ENCODE peak calls at places on chromosomes 2 and 18, in six cellular contexts. L is PC-9, W is choroid plexus epithelial cell, G is epithelial cell of esophagus, E is fibroblast of villous mesenchyme, S is coronary artery. U is an unnamed sample.
A peak's percentile ranks its signal among the peaks of the same experiment; 100 is the strongest.

GRCh38 chr2:212392048-212392447 is 146.6 kb downstream of the ERBB4 start:
- DNase-seq in S (no peak), W (no peak), G (peak; percentile 70), L (no peak), E (no peak), U (no peak)

GRCh38 chr2:222424281-222424728 is at the start of gene SGPP2:
- DNase-seq in S (no peak), L (peak; percentile 64), G (peak; percentile 24), W (no peak), E (no peak), U (no peak)

GRCh38 chr2:222468338-222468737 is 44.0 kb downstream of the SGPP2 start:
- DNase-seq in G (no peak), L (peak; percentile 14), E (no peak), S (no peak), W (peak; percentile 15), U (no peak)

GRCh38 chr2:881204-881918 is 69.3 kb upstream of the SNTG2 start:
- DNase-seq in W (no peak), S (peak; percentile 66), E (no peak), L (no peak), G (no peak), U (peak; percentile 76)

GRCh38 chr18:34084635-34085034 is 140.1 kb downstream of the NOL4 start:
- DNase-seq in L (no peak), E (no peak), G (no peak), S (no peak), W (no peak), U (no peak)

GRCh38 chr2:9738718-9739496 is 104.4 kb upstream of the TAF1B start:
- DNase-seq in L (no peak), E (peak; percentile 74), S (no peak), G (no peak), W (no peak), U (no peak)

GRCh38 chr2:29272311-29272710 is 157.1 kb downstream of the CLIP4 start:
- DNase-seq in L (no peak), E (no peak), S (peak; percentile 33), G (peak; percentile 20), W (no peak), U (no peak)

GRCh38 chr2:10757814-10758286 is 36.4 kb downstream of the ATP6V1C2 start:
- DNase-seq in G (no peak), L (no peak), W (no peak), E (no peak), S (no peak), U (no peak)

GRCh38 chr2:235499306-235499812 is 5.5 kb downstream of the AGAP1 start:
- DNase-seq in S (no peak), E (no peak), W (no peak), G (no peak), L (no peak), U (no peak)

GRCh38 chr2:42928692-42929576 is 136.6 kb upstream of the HAAO start:
- DNase-seq in W (peak; percentile 68), E (peak; percentile 61), G (peak; percentile 37), S (no peak), L (no peak), U (no peak)

GRCh38 chr2:25976884-25977741 is 5.2 kb downstream of the KIF3C start:
- DNase-seq in W (peak; percentile 26), L (peak; percentile 52), G (peak; percentile 61), E (no peak), S (no peak), U (no peak)

GRCh38 chr18:79399275-79400081 is 3.7 kb downstream of the NFATC1 start:
- DNase-seq in L (no peak), E (no peak), W (no peak), S (no peak), G (no peak), U (no peak)

GRCh38 chr2:74007120-74007519 is 22.4 kb downstream of the TET3 start:
- DNase-seq in S (peak; percentile 12), W (peak; percentile 41), G (no peak), E (no peak), L (no peak), U (no peak)

GRCh38 chr2:240935101-240935876 is 29.2 kb downstream of the CROCC2 start:
- DNase-seq in L (no peak), G (no peak), E (no peak), S (peak; percentile 64), W (no peak), U (peak; percentile 83)

GRCh38 chr2:175228179-175228578 is 46.7 kb upstream of the ATP5MC3 start:
- DNase-seq in G (no peak), W (no peak), L (no peak), E (no peak), S (no peak), U (no peak)

GRCh38 chr2:174777334-174777733 is 13.1 kb upstream of the CHRNA1 start:
- DNase-seq in W (no peak), E (peak; percentile 67), S (no peak), L (no peak), G (no peak), U (no peak)

DNA sequence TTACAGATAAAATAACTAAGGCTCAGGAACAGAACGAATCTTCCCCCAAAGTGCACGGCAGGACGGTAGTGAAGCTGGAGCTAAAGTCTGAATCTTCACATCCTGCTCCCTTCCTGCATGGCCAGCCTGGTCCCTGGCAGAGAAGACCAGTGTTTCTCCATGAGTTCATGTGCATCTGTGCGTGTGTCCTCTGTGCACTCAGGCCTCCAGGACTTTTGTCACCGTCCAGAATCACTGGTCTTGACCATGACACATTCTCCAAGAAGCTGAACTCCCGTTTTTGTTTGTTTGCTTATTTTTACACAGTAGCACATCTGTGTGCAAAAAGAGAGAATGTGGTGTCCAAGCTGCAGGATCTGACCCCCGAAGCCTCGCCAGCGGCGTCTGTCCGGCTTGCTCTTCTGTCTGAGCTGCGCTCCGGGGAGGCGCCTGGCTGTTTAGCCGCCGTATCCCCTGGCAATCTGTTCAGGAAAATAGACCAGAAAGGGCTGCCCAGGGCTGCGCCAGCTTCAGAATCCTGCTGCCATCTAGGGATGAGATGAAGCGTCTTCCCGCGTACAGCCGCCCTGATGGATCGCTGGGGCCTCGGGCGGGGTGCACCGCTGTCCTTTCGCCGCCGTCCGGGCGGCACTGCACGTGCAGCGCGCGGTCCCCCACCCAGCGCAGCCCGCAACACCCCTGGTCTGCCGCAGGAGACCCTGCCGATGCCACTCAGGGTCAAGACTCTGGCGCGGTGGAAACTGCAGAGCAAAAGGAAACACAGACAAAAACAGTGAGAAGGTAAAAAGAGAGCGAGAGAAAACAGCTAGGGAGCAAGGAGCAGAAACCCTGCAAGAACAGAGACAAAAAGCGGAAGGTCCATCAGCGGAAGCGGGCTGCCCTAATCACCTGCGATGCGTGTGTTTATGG is 2113.6 kb upstream of the PIK3C3 start:
- DNase-seq in S (no peak), L (peak; percentile 56), W (peak; percentile 92), E (peak; percentile 69), G (peak; percentile 74), U (peak; percentile 87)
- TF ChIP-seq CTCF in S (no peak), L (no peak), W (peak; percentile 69), E (peak; percentile 55), G (peak; percentile 56), U (peak; percentile 80)

GRCh38 chr2:15303874-15304273 is 257.3 kb downstream of the NBAS start:
- DNase-seq in S (no peak), G (no peak), E (no peak), L (no peak), W (no peak), U (no peak)

GRCh38 chr2:15302154-15302553 is 259.0 kb downstream of the NBAS start:
- DNase-seq in W (peak; percentile 37), S (no peak), E (peak; percentile 58), G (no peak), L (no peak), U (no peak)

GRCh38 chr2:15298769-15299168 is 262.4 kb downstream of the NBAS start:
- DNase-seq in L (no peak), S (no peak), G (peak; percentile 66), E (peak; percentile 76), W (no peak), U (no peak)

GRCh38 chr2:15300645-15301573 is 260.2 kb downstream of the NBAS start:
- DNase-seq in G (no peak), W (no peak), E (no peak), S (no peak), L (no peak), U (no peak)

DNA sequence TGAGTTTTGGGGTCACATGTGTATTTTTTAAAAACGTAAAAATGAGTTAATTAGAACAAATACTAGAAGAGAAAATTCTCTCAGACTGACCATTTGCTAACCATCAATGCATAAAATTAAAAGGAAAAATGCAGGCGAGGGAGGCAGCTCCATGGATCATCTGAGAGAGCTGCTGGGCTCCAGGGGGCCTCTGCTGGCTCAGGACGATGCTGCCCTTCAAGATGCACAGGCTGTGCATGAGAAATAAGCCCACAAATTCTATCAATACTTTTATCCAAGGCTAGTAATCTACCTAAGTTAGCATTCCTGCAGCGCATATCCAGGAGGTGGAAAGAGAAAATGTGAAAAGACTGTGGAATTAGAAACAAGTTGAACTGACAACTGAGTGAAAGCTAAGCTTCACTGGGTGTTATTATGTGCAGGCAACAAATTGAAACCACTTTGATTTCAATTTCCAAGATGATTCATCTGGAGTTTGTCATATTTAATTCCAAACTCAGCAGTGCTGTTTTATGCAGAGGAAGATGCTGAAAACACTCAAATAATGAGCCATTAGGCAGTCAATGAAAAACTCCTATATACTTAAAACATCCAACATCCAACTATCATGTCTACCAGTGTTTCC is 261.1 kb downstream of the NBAS start:
- DNase-seq in S (no peak), E (no peak), W (no peak), L (no peak), G (no peak), U (no peak)
- TF ChIP-seq CTCF in S (no peak), E (no peak), W (peak; percentile 9), L (no peak), G (no peak), U (no peak)

GRCh38 chr2:221103930-221104329 is 468.2 kb downstream of the EPHA4 start:
- DNase-seq in G (no peak), L (no peak), W (no peak), S (no peak), E (no peak), U (no peak)

GRCh38 chr2:221102896-221103688 is 469.0 kb downstream of the EPHA4 start:
- DNase-seq in W (no peak), S (no peak), E (no peak), L (no peak), G (peak; percentile 59), U (no peak)

GRCh38 chr2:221106241-221106640 is 465.9 kb downstream of the EPHA4 start:
- DNase-seq in G (peak; percentile 92), E (no peak), L (no peak), W (no peak), S (no peak), U (no peak)

GRCh38 chr2:221107424-221107823 is 464.7 kb downstream of the EPHA4 start:
- DNase-seq in W (no peak), E (no peak), G (no peak), L (no peak), S (no peak), U (no peak)

GRCh38 chr2:221104391-221104811 is 467.7 kb downstream of the EPHA4 start:
- DNase-seq in W (no peak), G (peak; percentile 73), E (no peak), L (no peak), S (peak; percentile 80), U (no peak)
- TF ChIP-seq CTCF in W (no peak), G (peak; percentile 31), E (no peak), L (no peak), S (no peak), U (no peak)

DNA sequence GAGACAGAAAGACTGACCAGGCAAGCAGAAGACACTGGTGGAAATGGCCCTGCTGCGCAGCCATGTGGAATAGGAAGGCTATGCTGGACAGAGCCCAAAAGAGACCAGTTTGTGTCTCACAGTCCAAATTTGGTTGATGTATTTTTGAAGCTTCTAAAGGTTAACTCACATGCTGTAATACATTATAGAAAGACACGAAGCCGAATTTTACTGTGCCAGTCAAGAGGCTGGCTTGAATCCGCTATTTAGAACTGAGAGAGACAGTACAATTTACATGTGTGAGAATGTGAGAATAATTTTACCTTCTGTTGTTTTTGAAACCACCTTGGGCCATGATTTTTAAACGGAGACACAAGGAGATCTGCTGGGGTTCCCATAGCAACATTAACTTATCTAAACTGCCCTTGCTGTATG is 113.6 kb downstream of the METTL8 start:
- DNase-seq in S (no peak), L (no peak), E (no peak), W (no peak), G (no peak), U (no peak)
- TF ChIP-seq CTCF in S (no peak), L (no peak), E (no peak), W (no peak), G (no peak), U (no peak)

U was measured in osteocyte.